ENCODE peak calls at places on chromosomes 5 and 9, in eight cellular contexts. M is cardiac muscle cell, R is HFF-Myc, G is NT2/D1, Y is NCI-H446, I is transverse colon, W is substantia nigra, S is erythroblast. Q is an unnamed sample.

GRCh38 chr5:143187495-143187894 is 216.0 kb downstream of the NR3C1 start:
- DNase-seq in M (no peak), R (no peak), G (no peak), Y (no peak), I (no peak), W (no peak), S (no peak), Q (no peak)

GRCh38 chr5:157540707-157541451 is 34.7 kb downstream of the ADAM19 start:
- DNase-seq in M (peak), R (no peak), G (no peak), Y (no peak), I (peak), W (no peak), S (no peak), Q (no peak)

GRCh38 chr9:75235632-75236031 is 147.3 kb downstream of the OSTF1 start:
- DNase-seq in M (no peak), R (no peak), G (no peak), Y (no peak), I (peak), W (no peak), S (peak), Q (no peak)

GRCh38 chr5:1793301-1793740 is 6.3 kb downstream of the MRPL36 start:
- DNase-seq in M (peak), R (no peak), G (no peak), Y (no peak), I (no peak), W (no peak), S (no peak), Q (no peak)

GRCh38 chr9:21585756-21586752 is 103.9 kb upstream of the IFNE start:
- DNase-seq in M (no peak), R (no peak), G (no peak), Y (no peak), I (no peak), W (no peak), S (no peak), Q (no peak)

GRCh38 chr5:170434953-170435605 is 45.9 kb upstream of the KCNMB1 start:
- DNase-seq in M (peak), R (no peak), G (peak), Y (peak), I (peak), W (peak), S (peak), Q (peak)

GRCh38 chr5:119019431-119020348 is 31.3 kb upstream of the DTWD2 start:
- DNase-seq in M (no peak), R (no peak), G (no peak), Y (no peak), I (no peak), W (no peak), S (no peak), Q (no peak)

GRCh38 chr5:98069876-98070512 is 703.5 kb upstream of the RGMB start:
- DNase-seq in M (peak), R (no peak), G (no peak), Y (no peak), I (no peak), W (no peak), S (no peak), Q (no peak)

GRCh38 chr9:90044263-90044662 is 439.5 kb downstream of the GADD45G start:
- DNase-seq in M (no peak), R (no peak), G (no peak), Y (no peak), I (no peak), W (no peak), S (no peak), Q (no peak)

GRCh38 chr5:27316283-27316675 is 277.9 kb upstream of the CDH9 start:
- DNase-seq in M (peak), R (peak), G (no peak), Y (no peak), I (no peak), W (no peak), S (no peak), Q (no peak)

GRCh38 chr9:134597041-134597913 is 44.3 kb upstream of the COL5A1 start:
- DNase-seq in M (no peak), R (no peak), G (no peak), Y (no peak), I (no peak), W (no peak), S (no peak), Q (no peak)

GRCh38 chr5:150045512-150045911 is 40.8 kb downstream of the CSF1R start:
- DNase-seq in M (no peak), R (no peak), G (no peak), Y (no peak), I (no peak), W (no peak), S (peak), Q (no peak)

GRCh38 chr9:37290881-37291485 is 131.5 kb upstream of the GRHPR start:
- DNase-seq in M (peak), R (no peak), G (no peak), Y (no peak), I (no peak), W (no peak), S (peak), Q (no peak)

GRCh38 chr5:168374532-168374931 is 83.1 kb downstream of the WWC1 start:
- DNase-seq in M (no peak), R (no peak), G (no peak), Y (no peak), I (no peak), W (no peak), S (no peak), Q (no peak)

GRCh38 chr5:112146323-112146848 is 272.7 kb downstream of the EPB41L4A start:
- DNase-seq in M (peak), R (peak), G (no peak), Y (no peak), I (no peak), W (no peak), S (no peak), Q (no peak)

GRCh38 chr9:127523312-127523851 is 72.1 kb downstream of the LRSAM1 start:
- DNase-seq in M (peak), R (no peak), G (no peak), Y (no peak), I (no peak), W (no peak), S (peak), Q (no peak)

GRCh38 chr9:77161966-77162365 is 15.4 kb upstream of the VPS13A start:
- DNase-seq in M (peak), R (no peak), G (no peak), Y (no peak), I (no peak), W (no peak), S (no peak), Q (no peak)

GRCh38 chr5:53874409-53874808 is 314.0 kb downstream of the NDUFS4 start:
- DNase-seq in M (peak), R (no peak), G (no peak), Y (no peak), I (no peak), W (no peak), S (peak), Q (no peak)

GRCh38 chr9:124873664-124874063 is 11.7 kb downstream of the ARPC5L start:
- DNase-seq in M (no peak), R (no peak), G (no peak), Y (no peak), I (no peak), W (no peak), S (no peak), Q (no peak)

GRCh38 chr9:129840024-129840423 is 4.8 kb downstream of the USP20 start:
- DNase-seq in M (no peak), R (no peak), G (no peak), Y (no peak), I (no peak), W (no peak), S (no peak), Q (no peak)

GRCh38 chr9:104232781-104233341 is 138.8 kb downstream of the SMC2 start:
- DNase-seq in M (peak), R (no peak), G (no peak), Y (no peak), I (no peak), W (no peak), S (no peak), Q (no peak)

GRCh38 chr5:16615737-16616535 is 861 bp downstream of the RETREG1 start:
- DNase-seq in M (no peak), R (no peak), G (no peak), Y (no peak), I (peak), W (no peak), S (no peak), Q (no peak)

GRCh38 chr5:79702606-79703380 is 13.2 kb downstream of the CMYA5 start:
- DNase-seq in M (peak), R (no peak), G (no peak), Y (peak), I (no peak), W (no peak), S (peak), Q (no peak)

Q was measured in mucosa of gallbladder.